ENCODE peak calls at places on chromosome 20, in five cellular contexts. U, T, N, A and B are unnamed samples.

GRCh38 chr20:18403269-18403668 is 63.6 kb downstream of the DZANK1 start:
- DNase-seq in N (no peak), U (no peak), T (no peak), A (no peak), B (no peak)

GRCh38 chr20:3471397-3472021 is 691 bp downstream of the ATRN start:
- DNase-seq in N (no peak), U (no peak), A (no peak), T (no peak), B (no peak)

GRCh38 chr20:19260412-19261090 is 48.1 kb downstream of the SLC24A3 start:
- DNase-seq in A (no peak), U (no peak), T (no peak), N (no peak), B (peak; percentile 95)

GRCh38 chr20:31665753-31666152 is 28.0 kb downstream of the COX4I2 start:
- DNase-seq in A (no peak), N (no peak), U (no peak), T (no peak), B (no peak)

GRCh38 chr20:41058007-41058673 is 29.5 kb downstream of the TOP1 start:
- DNase-seq in N (no peak), T (peak; percentile 77), U (no peak), A (peak; percentile 90), B (peak; percentile 94)

GRCh38 chr20:59455392-59456341 is 148.7 kb upstream of the PHACTR3 start:
- DNase-seq in U (no peak), N (no peak), A (no peak), T (peak; percentile 13), B (peak; percentile 12)

GRCh38 chr20:50395258-50395729 is 114.9 kb upstream of the PTPN1 start:
- DNase-seq in A (peak; percentile 28), N (no peak), U (no peak), T (peak; percentile 32), B (peak; percentile 90)

GRCh38 chr20:12896180-12896579 is 112.6 kb upstream of the SPTLC3 start:
- DNase-seq in A (no peak), U (no peak), T (no peak), N (no peak), B (no peak)

GRCh38 chr20:2397091-2397490 is 16.4 kb downstream of the TGM6 start:
- DNase-seq in U (no peak), N (no peak), A (no peak), T (no peak), B (no peak)

GRCh38 chr20:54267510-54268003 is 59.7 kb downstream of the PFDN4 start:
- DNase-seq in U (no peak), T (peak; percentile 22), N (no peak), A (peak; percentile 65), B (peak; percentile 88)

GRCh38 chr20:32474967-32475819 is 109.9 kb downstream of the NOL4L start:
- DNase-seq in A (peak; percentile 96), U (no peak), N (no peak), T (peak; percentile 98), B (peak; percentile 97)

GRCh38 chr20:48722002-48722731 is 105.6 kb downstream of the PREX1 start:
- DNase-seq in U (no peak), T (peak; percentile 84), A (peak; percentile 92), N (no peak), B (peak; percentile 92)

GRCh38 chr20:38601216-38602184 is at the start of gene ARHGAP40:
- DNase-seq in N (no peak), T (no peak), U (no peak), A (peak; percentile 53), B (peak; percentile 26)

GRCh38 chr20:19944772-19945459 is 72.2 kb upstream of the NAA20 start:
- DNase-seq in T (peak; percentile 40), A (peak; percentile 86), U (no peak), N (no peak), B (peak; percentile 15)

GRCh38 chr20:16761305-16761829 is 13.2 kb downstream of the OTOR start:
- DNase-seq in T (peak; percentile 86), U (peak; percentile 8), A (peak; percentile 59), N (no peak), B (peak; percentile 70)

GRCh38 chr20:59738851-59739250 is 134.5 kb downstream of the PHACTR3 start:
- DNase-seq in U (no peak), N (no peak), A (no peak), T (no peak), B (no peak)

GRCh38 chr20:45111799-45112471 is 3.0 kb downstream of the WFDC5 start:
- DNase-seq in U (no peak), T (peak; percentile 24), N (no peak), A (peak; percentile 11), B (no peak)

GRCh38 chr20:23084845-23085355 is 1.2 kb downstream of the CD93 start:
- DNase-seq in U (no peak), A (no peak), T (no peak), N (no peak), B (no peak)